ENCODE peak calls at places on chromosomes 6 and 20, in four cellular contexts. Y is GM12878, T is HL-60, Q is K562. L is an unnamed sample.

GRCh38 chr6:41894366-41895299 is 542 bp downstream of the USP49 start:
- DNase-seq in Y (no peak), T (no peak), Q (peak), L (no peak)

GRCh38 chr6:35449287-35449881 is 2.8 kb upstream of the FANCE start:
- DNase-seq in Y (no peak), T (no peak), Q (peak), L (peak)

GRCh38 chr6:34095136-34095505 is 50.8 kb downstream of the GRM4 start:
- DNase-seq in T (no peak), Y (no peak), Q (no peak), L (no peak)

GRCh38 chr6:144314003-144314485 is 28.9 kb downstream of the UTRN start:
- DNase-seq in Q (no peak), Y (no peak), T (no peak), L (no peak)

GRCh38 chr6:4186391-4186790 is 51.0 kb upstream of the ECI2 start:
- DNase-seq in Y (no peak), Q (no peak), T (no peak), L (no peak)

GRCh38 chr20:57202309-57202708 is 64.1 kb downstream of the BMP7 start:
- DNase-seq in T (no peak), Q (no peak), Y (no peak), L (no peak)

GRCh38 chr6:15825332-15825930 is 162.6 kb upstream of the DTNBP1 start:
- DNase-seq in Q (no peak), T (no peak), Y (no peak), L (no peak)

GRCh38 chr6:13275435-13275989 is 52.8 kb downstream of the TBC1D7 start:
- DNase-seq in Y (no peak), Q (peak), T (no peak), L (no peak)

GRCh38 chr6:44076366-44077200 is 50.7 kb downstream of the MRPL14 start:
- DNase-seq in T (no peak), Y (no peak), Q (peak), L (no peak)

GRCh38 chr20:32456869-32457421 is 98.8 kb downstream of the ASXL1 start:
- DNase-seq in Q (no peak), Y (no peak), T (no peak), L (peak)

GRCh38 chr6:115894426-115894992 is 166.2 kb downstream of the FRK start:
- DNase-seq in Y (no peak), Q (no peak), T (no peak), L (no peak)

GRCh38 chr6:118565317-118565960 is 17.3 kb downstream of the PLN start:
- DNase-seq in Q (peak), Y (peak), T (no peak), L (peak)

GRCh38 chr6:144286503-144287393 is 1.6 kb downstream of the UTRN start:
- DNase-seq in Q (no peak), Y (no peak), T (peak), L (no peak)

GRCh38 chr6:31723245-31723979 is at the start of gene MPIG6B:
- DNase-seq in Q (no peak), Y (no peak), T (no peak), L (no peak)

GRCh38 chr6:10518461-10519216 is 2.5 kb upstream of the GCNT2 start:
- DNase-seq in Q (peak), T (peak), Y (no peak), L (no peak)

GRCh38 chr6:7311920-7312615 is 931 bp downstream of the SSR1 start:
- DNase-seq in Q (no peak), Y (no peak), T (no peak), L (no peak)

GRCh38 chr6:37699138-37699766 is 1.6 kb upstream of the MDGA1 start:
- DNase-seq in Y (no peak), T (no peak), Q (no peak), L (no peak)

GRCh38 chr6:32665621-32666140 is 776 bp downstream of the HLA-DQB1 start:
- DNase-seq in Q (no peak), Y (no peak), T (no peak), L (no peak)

GRCh38 chr20:301886-302848 is 4.8 kb downstream of the ZCCHC3 start:
- DNase-seq in Q (no peak), Y (no peak), T (no peak), L (no peak)

GRCh38 chr20:17700637-17701036 is 871 bp downstream of the BANF2 start:
- DNase-seq in Q (no peak), Y (no peak), T (no peak), L (no peak)

GRCh38 chr6:37473364-37474095 is 26.2 kb downstream of the CCDC167 start:
- DNase-seq in Y (no peak), Q (no peak), T (no peak), L (no peak)

GRCh38 chr6:18595774-18596528 is 208.8 kb downstream of the RNF144B start:
- DNase-seq in Q (peak), T (peak), Y (no peak), L (peak)

GRCh38 chr20:58236612-58237317 is 8.3 kb upstream of the ANKRD60 start:
- DNase-seq in Y (peak), T (peak), Q (peak), L (peak)

GRCh38 chr6:55040102-55040848 is 134.0 kb upstream of the HCRTR2 start:
- DNase-seq in Q (no peak), Y (no peak), T (no peak), L (no peak)

GRCh38 chr20:52104546-52105044 is 87.0 kb downstream of the ZFP64 start:
- DNase-seq in T (no peak), Q (no peak), Y (no peak), L (no peak)

GRCh38 chr6:91826128-91826527 is 1239.3 kb upstream of the MAP3K7 start:
- DNase-seq in Y (no peak), T (no peak), Q (no peak), L (no peak)

GRCh38 chr20:23835716-23836115 is 9.2 kb upstream of the CST2 start:
- DNase-seq in T (no peak), Q (no peak), Y (no peak), L (no peak)

GRCh38 chr6:29924731-29925130 is 17.6 kb upstream of the HLA-A start:
- DNase-seq in T (no peak), Y (no peak), Q (no peak), L (no peak)

GRCh38 chr6:161418458-161418945 is 144.6 kb upstream of the AGPAT4 start:
- DNase-seq in Y (no peak), Q (peak), T (no peak), L (peak)

GRCh38 chr6:45880139-45880538 is 135.5 kb downstream of the CLIC5 start:
- DNase-seq in Q (no peak), Y (no peak), T (no peak), L (no peak)
- TF ChIP-seq SPI1 in Q (no peak), Y (no peak), T (no peak), L (no peak)

GRCh38 chr6:125020385-125020784 is 58.1 kb downstream of the RNF217 start:
- DNase-seq in Q (peak), Y (no peak), T (no peak), L (no peak)
- TF ChIP-seq SPI1 in Q (no peak), Y (no peak), T (no peak), L (no peak)

DNA sequence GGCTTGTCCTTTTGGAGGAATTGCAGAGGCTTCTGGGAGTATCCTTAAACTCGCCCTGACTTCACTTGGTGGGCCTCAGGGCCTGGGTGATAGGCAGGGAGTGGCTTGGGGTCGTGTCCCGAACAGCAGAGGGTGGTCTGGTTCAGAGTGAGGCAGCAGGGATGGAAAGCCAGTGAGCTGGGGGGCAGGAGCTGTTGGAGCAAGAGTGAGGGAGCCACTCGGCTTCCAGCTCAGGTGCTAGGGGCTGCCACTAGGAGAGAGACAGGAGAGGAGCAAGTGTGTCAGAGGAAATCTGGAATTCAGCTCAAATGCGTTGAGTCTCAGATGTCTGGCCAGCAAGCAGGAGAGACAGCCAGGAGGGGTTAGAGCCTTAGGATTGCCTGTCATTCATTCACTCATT is 85.8 kb downstream of the DLGAP4 start:
- DNase-seq in Q (no peak), T (no peak), Y (no peak), L (no peak)
- TF ChIP-seq SPI1 in Q (no peak), T (no peak), Y (no peak), L (no peak)

DNA sequence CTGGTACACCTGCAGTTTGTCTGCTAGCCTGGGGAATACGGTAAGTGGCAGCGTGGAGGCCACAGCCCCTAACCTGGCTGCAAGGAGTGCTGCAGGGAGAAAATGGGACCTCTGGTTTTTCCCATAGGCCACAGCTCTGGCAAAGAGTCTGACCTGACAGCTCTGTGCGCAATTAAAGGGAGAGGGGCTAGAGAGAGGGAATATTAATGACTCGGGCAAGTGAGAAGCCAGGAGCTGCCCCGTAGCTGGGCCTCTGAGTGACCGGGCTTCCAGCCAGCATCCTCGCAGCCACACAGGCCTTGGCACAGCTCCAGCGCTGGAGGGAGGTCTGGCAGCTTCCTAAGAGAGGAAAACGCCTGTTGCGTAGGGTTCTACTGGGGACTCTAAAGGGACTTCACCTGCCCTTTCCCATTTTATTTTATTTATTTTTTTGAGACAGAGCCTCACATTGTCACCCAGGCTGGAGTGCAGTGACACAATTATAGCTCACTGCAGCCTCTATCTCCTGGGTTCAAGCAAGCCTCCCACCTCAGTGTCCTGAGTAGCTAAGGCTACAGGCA is 18.2 kb upstream of the OCSTAMP start:
- DNase-seq in Q (no peak), Y (no peak), T (no peak), L (no peak)
- TF ChIP-seq SPI1 in Q (no peak), Y (no peak), T (no peak), L (no peak)

DNA sequence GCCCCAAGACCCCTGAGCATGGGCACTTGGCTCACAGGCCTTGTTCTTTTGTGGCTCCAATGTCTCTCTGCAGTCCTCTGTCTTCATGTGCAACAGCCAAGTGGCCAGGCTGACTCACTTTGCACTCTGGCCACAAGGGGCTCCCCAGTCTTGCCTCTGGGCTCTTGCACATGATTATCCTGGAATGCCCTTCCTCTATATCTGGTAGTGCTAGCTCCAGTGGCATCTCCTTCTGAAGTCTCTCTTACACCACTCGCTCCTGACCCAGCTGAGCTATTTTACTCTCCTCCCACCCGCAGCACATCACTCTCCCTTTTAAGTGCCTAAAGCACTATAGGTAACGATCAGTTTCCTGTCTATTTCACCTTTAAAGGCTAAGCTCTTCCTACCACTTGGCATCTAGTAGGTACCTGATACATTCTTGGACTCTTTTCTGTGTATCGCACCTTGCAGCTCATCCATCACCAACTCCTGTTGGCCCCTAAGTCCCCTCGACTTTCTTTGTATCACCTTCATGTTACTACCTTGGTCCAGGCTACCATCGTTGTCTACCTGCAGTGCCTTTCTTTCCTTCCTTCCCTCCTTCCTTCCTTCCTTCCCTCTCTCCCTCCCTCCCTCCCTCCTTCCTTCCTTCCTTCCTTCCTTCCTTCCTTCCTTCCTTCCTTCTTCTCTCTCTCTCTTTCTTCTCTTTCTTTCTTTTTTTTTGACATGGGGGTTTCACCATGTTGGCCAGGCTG is 211.9 kb upstream of the RNF24 start:
- DNase-seq in T (no peak), Y (no peak), Q (peak), L (no peak)
- TF ChIP-seq SPI1 in T (no peak), Y (no peak), Q (peak), L (no peak)

GRCh38 chr20:2578430-2579192 is 42.2 kb downstream of the TMC2 start:
- DNase-seq in T (peak), Y (no peak), Q (peak), L (no peak)

GRCh38 chr20:2575682-2576081 is 39.3 kb downstream of the TMC2 start:
- DNase-seq in Q (no peak), Y (no peak), T (no peak), L (no peak)

GRCh38 chr20:2576317-2576727 is 39.9 kb downstream of the TMC2 start:
- DNase-seq in Y (no peak), T (no peak), Q (no peak), L (no peak)
- TF ChIP-seq SPI1 in Y (no peak), T (no peak), Q (no peak), L (no peak)